ENCODE peak calls at places on chromosome 2, in nine cellular contexts. Z is coronary artery; S is cerebellar cortex; J is CD8-positive, alpha-beta T cell; B is GM23248; K is H54; L is GM20000; C is NCI-H460; W is substantia nigra. D is an unnamed sample.

GRCh38 chr2:27583390-27583915 is 611 bp downstream of the ZNF512 start:
- DNase-seq in Z (no peak), L (no peak), S (no peak), K (no peak), C (no peak), W (no peak), B (peak), J (no peak), D (peak)

GRCh38 chr2:46803911-46804670 is 111.5 kb downstream of the MCFD2 start:
- DNase-seq in S (no peak), J (no peak), C (no peak), W (no peak), L (no peak), B (peak), K (peak), Z (no peak), D (peak)

GRCh38 chr2:106983305-106983704 is 97.3 kb upstream of the ST6GAL2 start:
- DNase-seq in L (no peak), S (no peak), W (no peak), J (no peak), C (no peak), B (peak), Z (no peak), K (no peak), D (peak)

GRCh38 chr2:175430236-175430635 is 248.7 kb upstream of the ATP5MC3 start:
- DNase-seq in J (no peak), S (no peak), B (no peak), L (no peak), Z (no peak), C (no peak), K (no peak), W (no peak), D (no peak)

GRCh38 chr2:171964328-171964727 is 35.4 kb upstream of the METAP1D start:
- DNase-seq in K (no peak), S (no peak), B (no peak), Z (no peak), J (no peak), C (no peak), L (no peak), W (no peak), D (no peak)

GRCh38 chr2:207934720-207935119 is 90.6 kb downstream of the PLEKHM3 start:
- DNase-seq in S (no peak), W (no peak), C (no peak), L (no peak), J (no peak), K (no peak), B (no peak), Z (no peak), D (no peak)

GRCh38 chr2:235218486-235218907 is 266.7 kb downstream of the SH3BP4 start:
- DNase-seq in B (no peak), Z (no peak), S (no peak), L (no peak), K (no peak), J (no peak), W (no peak), C (no peak), D (peak)

GRCh38 chr2:23380562-23381065 is 4.4 kb upstream of the KLHL29 start:
- DNase-seq in J (no peak), C (no peak), K (peak), W (no peak), S (no peak), L (peak), Z (no peak), B (no peak), D (no peak)